ENCODE peak calls at places on chromosome X, in five cellular contexts. P is GM23338, J is K562, Q is HepG2, B is GM12878. W is an unnamed sample.

GRCh38 chrX:51894697-51895336 is 1.4 kb downstream of the MAGED1 start:
- DNase-seq in P (peak; percentile 26), Q (no peak), B (no peak), J (no peak), W (no peak)

GRCh38 chrX:130097507-130098201 is 12.6 kb downstream of the ELF4 start:
- DNase-seq in Q (peak; percentile 50), B (no peak), J (peak; percentile 32), P (no peak), W (no peak)

GRCh38 chrX:13837290-13837745 is 20.4 kb upstream of the GPM6B start:
- DNase-seq in J (no peak), Q (no peak), P (no peak), B (no peak), W (no peak)

GRCh38 chrX:17919896-17920446 is 58.9 kb upstream of the RAI2 start:
- DNase-seq in Q (no peak), J (peak; percentile 44), B (no peak), P (no peak), W (no peak)

GRCh38 chrX:93985621-93986020 is 311.6 kb downstream of the FAM133A start:
- DNase-seq in B (no peak), P (no peak), J (no peak), Q (no peak), W (no peak)

GRCh38 chrX:96621811-96622210 is 62.8 kb upstream of the DIAPH2 start:
- DNase-seq in P (no peak), B (no peak), J (no peak), Q (no peak), W (no peak)

GRCh38 chrX:137227164-137227563 is 193.4 kb upstream of the GPR101 start:
- DNase-seq in P (no peak), B (no peak), Q (no peak), J (no peak), W (no peak)

GRCh38 chrX:120269379-120270035 is 18.9 kb downstream of the ZBTB33 start:
- DNase-seq in B (no peak), J (no peak), P (no peak), Q (no peak), W (no peak)

GRCh38 chrX:154478728-154479622 is at the start of gene LAGE3:
- DNase-seq in J (peak; percentile 95), B (peak; percentile 64), P (peak; percentile 88), Q (peak; percentile 60), W (peak; percentile 83)

GRCh38 chrX:20263474-20263873 is 3.2 kb downstream of the RPS6KA3 start:
- DNase-seq in Q (no peak), J (no peak), B (no peak), P (no peak), W (no peak)

GRCh38 chrX:48892896-48893295 is 4.7 kb downstream of the TIMM17B start:
- DNase-seq in Q (no peak), B (no peak), J (no peak), P (no peak), W (no peak)

GRCh38 chrX:48893556-48894348 is 3.8 kb downstream of the TIMM17B start:
- DNase-seq in P (no peak), B (no peak), J (no peak), Q (no peak), W (no peak)

GRCh38 chrX:48891402-48892288 is 5.9 kb downstream of the TIMM17B start:
- DNase-seq in J (peak; percentile 84), P (peak; percentile 89), Q (peak; percentile 76), B (no peak), W (peak; percentile 76)

GRCh38 chrX:48890934-48891401 is 6.6 kb downstream of the TIMM17B start:
- DNase-seq in Q (no peak), P (peak; percentile 57), J (peak; percentile 32), B (no peak), W (no peak)

GRCh38 chrX:48890296-48890925 is 7.2 kb downstream of the TIMM17B start:
- DNase-seq in Q (no peak), P (peak; percentile 35), B (no peak), J (no peak), W (no peak)
- TF ChIP-seq JUNB in Q (no peak), P (no peak), B (no peak), J (no peak), W (no peak)

GRCh38 chrX:139783959-139784358 is 76.0 kb upstream of the MCF2 start:
- DNase-seq in Q (no peak), P (no peak), J (no peak), B (no peak), W (no peak)

GRCh38 chrX:139787601-139788000 is 79.6 kb upstream of the MCF2 start:
- DNase-seq in P (no peak), Q (no peak), J (no peak), B (no peak), W (no peak)

GRCh38 chrX:139784788-139785187 is 76.8 kb upstream of the MCF2 start:
- DNase-seq in B (peak; percentile 15), J (no peak), P (no peak), Q (no peak), W (no peak)
- TF ChIP-seq JUNB in B (no peak), J (no peak), P (no peak), Q (no peak), W (no peak)

GRCh38 chrX:129000018-129000417 is 523.3 kb downstream of the SMARCA1 start:
- DNase-seq in P (no peak), Q (peak; percentile 3), J (no peak), B (no peak), W (no peak)

GRCh38 chrX:129006491-129006890 is 516.8 kb downstream of the SMARCA1 start:
- DNase-seq in P (no peak), Q (no peak), J (no peak), B (no peak), W (no peak)

DNA sequence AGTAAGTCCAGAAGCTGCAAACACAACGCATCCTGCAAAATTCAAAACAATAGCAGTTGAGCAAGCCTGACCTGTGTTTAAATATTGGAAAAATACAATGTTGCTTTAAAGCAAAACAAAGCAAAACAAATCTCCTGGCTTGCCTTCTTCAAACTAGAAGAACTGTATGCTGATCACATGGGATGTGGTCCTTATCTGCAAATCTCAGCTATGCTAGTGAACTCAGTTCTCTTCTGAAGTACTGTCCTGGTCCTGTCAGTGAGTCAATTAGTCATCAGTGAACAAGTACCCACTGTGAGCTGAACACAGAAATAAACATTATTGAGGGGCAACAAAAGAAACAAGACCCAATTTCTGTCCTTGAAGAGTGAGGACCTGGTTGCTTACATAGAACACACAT is 522.5 kb downstream of the SMARCA1 start:
- DNase-seq in P (no peak), Q (peak; percentile 28), B (no peak), J (no peak), W (no peak)
- TF ChIP-seq JUNB in P (no peak), Q (no peak), B (no peak), J (no peak), W (no peak)

GRCh38 chrX:15816886-15817285 is 26.6 kb downstream of the ZRSR2 start:
- DNase-seq in P (peak; percentile 11), Q (no peak), J (no peak), B (peak; percentile 9), W (no peak)

GRCh38 chrX:15822922-15823321 is 31.7 kb downstream of the AP1S2 start:
- DNase-seq in J (no peak), B (no peak), P (no peak), Q (no peak), W (no peak)

GRCh38 chrX:15816453-15816838 is 26.2 kb downstream of the ZRSR2 start:
- DNase-seq in Q (no peak), P (peak; percentile 51), B (no peak), J (no peak), W (no peak)

GRCh38 chrX:15815779-15816452 is 25.6 kb downstream of the ZRSR2 start:
- DNase-seq in Q (peak; percentile 5), B (peak; percentile 8), J (peak; percentile 16), P (peak; percentile 63), W (peak; percentile 44)

GRCh38 chrX:15820106-15821073 is 30.1 kb downstream of the ZRSR2 start:
- DNase-seq in J (no peak), P (no peak), Q (no peak), B (no peak), W (no peak)
- TF ChIP-seq JUNB in J (no peak), P (no peak), Q (no peak), B (no peak), W (no peak)

GRCh38 chrX:143664302-143664701 is 28.4 kb upstream of the SLITRK4 start:
- DNase-seq in P (peak; percentile 3), Q (no peak), J (no peak), B (no peak), W (peak; percentile 7)
- TF ChIP-seq JUNB in P (no peak), Q (no peak), J (no peak), B (no peak), W (no peak)